ENCODE peak calls at places on chromosomes 3 and 15, in seven cellular contexts. One of them, this sample, is unnamed.

GRCh38 chr3:55203006-55203405 is 275.1 kb upstream of the LRTM1 start:
- DNase-seq in fibroblast of lung: peak
- DNase-seq in colonic mucosa: no peak
- DNase-seq in endothelial cell: no peak
- DNase-seq in psoas muscle: no peak
- DNase-seq in transverse colon: no peak
- DNase-seq in AG10803: peak
- DNase-seq in this sample: no peak

GRCh38 chr3:174101244-174101643 is 703.7 kb downstream of the NLGN1 start:
- DNase-seq in fibroblast of lung: no peak
- DNase-seq in colonic mucosa: no peak
- DNase-seq in endothelial cell: no peak
- DNase-seq in psoas muscle: no peak
- DNase-seq in transverse colon: no peak
- DNase-seq in AG10803: no peak
- DNase-seq in this sample: no peak

GRCh38 chr3:17973559-17973906 is 231.1 kb upstream of the TBC1D5 start:
- DNase-seq in fibroblast of lung: no peak
- DNase-seq in colonic mucosa: no peak
- DNase-seq in endothelial cell: no peak
- DNase-seq in psoas muscle: no peak
- DNase-seq in transverse colon: no peak
- DNase-seq in AG10803: no peak
- DNase-seq in this sample: no peak

GRCh38 chr15:56832125-56832524 is 86.3 kb upstream of the TCF12 start:
- DNase-seq in fibroblast of lung: peak
- DNase-seq in colonic mucosa: peak
- DNase-seq in endothelial cell: no peak
- DNase-seq in psoas muscle: peak
- DNase-seq in transverse colon: peak
- DNase-seq in AG10803: peak
- DNase-seq in this sample: no peak

GRCh38 chr3:39250116-39250747 is 29.6 kb downstream of the CX3CR1 start:
- DNase-seq in fibroblast of lung: no peak
- DNase-seq in colonic mucosa: no peak
- DNase-seq in endothelial cell: no peak
- DNase-seq in psoas muscle: no peak
- DNase-seq in transverse colon: no peak
- DNase-seq in AG10803: peak
- DNase-seq in this sample: no peak

GRCh38 chr3:99637381-99638111 is 848 bp upstream of the COL8A1 start:
- DNase-seq in fibroblast of lung: peak
- DNase-seq in colonic mucosa: no peak
- DNase-seq in endothelial cell: peak
- DNase-seq in psoas muscle: no peak
- DNase-seq in transverse colon: no peak
- DNase-seq in AG10803: peak
- DNase-seq in this sample: no peak

GRCh38 chr15:92092391-92092790 is 238.9 kb downstream of the SLCO3A1 start:
- DNase-seq in fibroblast of lung: no peak
- DNase-seq in colonic mucosa: no peak
- DNase-seq in endothelial cell: no peak
- DNase-seq in psoas muscle: no peak
- DNase-seq in transverse colon: no peak
- DNase-seq in AG10803: no peak
- DNase-seq in this sample: no peak

GRCh38 chr3:100002599-100003350 is 111.5 kb downstream of the FILIP1L start:
- DNase-seq in fibroblast of lung: peak
- DNase-seq in colonic mucosa: peak
- DNase-seq in endothelial cell: no peak
- DNase-seq in psoas muscle: no peak
- DNase-seq in transverse colon: peak
- DNase-seq in AG10803: peak
- DNase-seq in this sample: peak

GRCh38 chr3:145145461-145145860 is 1015.5 kb downstream of the PLOD2 start:
- DNase-seq in fibroblast of lung: no peak
- DNase-seq in colonic mucosa: no peak
- DNase-seq in endothelial cell: no peak
- DNase-seq in psoas muscle: no peak
- DNase-seq in transverse colon: no peak
- DNase-seq in AG10803: no peak
- DNase-seq in this sample: no peak

GRCh38 chr3:129535075-129535474 is 6.6 kb downstream of the RHO start:
- DNase-seq in fibroblast of lung: no peak
- DNase-seq in colonic mucosa: no peak
- DNase-seq in endothelial cell: no peak
- DNase-seq in psoas muscle: no peak
- DNase-seq in transverse colon: no peak
- DNase-seq in AG10803: no peak
- DNase-seq in this sample: no peak

GRCh38 chr15:38129531-38130199 is 123.0 kb upstream of the SPRED1 start:
- DNase-seq in fibroblast of lung: peak
- DNase-seq in colonic mucosa: peak
- DNase-seq in endothelial cell: no peak
- DNase-seq in psoas muscle: peak
- DNase-seq in transverse colon: peak
- DNase-seq in AG10803: peak
- DNase-seq in this sample: peak

GRCh38 chr3:62888180-62888579 is 13.0 kb upstream of the CADPS start:
- DNase-seq in fibroblast of lung: no peak
- DNase-seq in colonic mucosa: no peak
- DNase-seq in endothelial cell: no peak
- DNase-seq in psoas muscle: no peak
- DNase-seq in transverse colon: no peak
- DNase-seq in AG10803: no peak
- DNase-seq in this sample: no peak

GRCh38 chr3:154089416-154090115 is 31.6 kb upstream of the ARHGEF26 start:
- DNase-seq in fibroblast of lung: no peak
- DNase-seq in colonic mucosa: no peak
- DNase-seq in endothelial cell: no peak
- DNase-seq in psoas muscle: no peak
- DNase-seq in transverse colon: no peak
- DNase-seq in AG10803: no peak
- DNase-seq in this sample: no peak

GRCh38 chr3:9600597-9600996 is 47.0 kb upstream of the LHFPL4 start:
- DNase-seq in fibroblast of lung: peak
- DNase-seq in colonic mucosa: peak
- DNase-seq in endothelial cell: peak
- DNase-seq in psoas muscle: no peak
- DNase-seq in transverse colon: peak
- DNase-seq in AG10803: no peak
- DNase-seq in this sample: no peak

GRCh38 chr3:10772230-10773161 is 43.5 kb upstream of the SLC6A11 start:
- DNase-seq in fibroblast of lung: no peak
- DNase-seq in colonic mucosa: peak
- DNase-seq in endothelial cell: peak
- DNase-seq in psoas muscle: no peak
- DNase-seq in transverse colon: no peak
- DNase-seq in AG10803: peak
- DNase-seq in this sample: no peak

GRCh38 chr3:36911990-36912804 is 32.7 kb downstream of the TRANK1 start:
- DNase-seq in fibroblast of lung: peak
- DNase-seq in colonic mucosa: no peak
- DNase-seq in endothelial cell: no peak
- DNase-seq in psoas muscle: no peak
- DNase-seq in transverse colon: no peak
- DNase-seq in AG10803: peak
- DNase-seq in this sample: peak

GRCh38 chr15:90956551-90957104 is 1.9 kb downstream of the RCCD1 start:
- DNase-seq in fibroblast of lung: peak
- DNase-seq in colonic mucosa: peak
- DNase-seq in endothelial cell: peak
- DNase-seq in psoas muscle: peak
- DNase-seq in transverse colon: peak
- DNase-seq in AG10803: peak
- DNase-seq in this sample: no peak

GRCh38 chr3:194140520-194141414 is 4.8 kb downstream of the HES1 start:
- DNase-seq in fibroblast of lung: no peak
- DNase-seq in colonic mucosa: peak
- DNase-seq in endothelial cell: peak
- DNase-seq in psoas muscle: peak
- DNase-seq in transverse colon: peak
- DNase-seq in AG10803: peak
- DNase-seq in this sample: no peak

GRCh38 chr3:108471346-108471935 is 39.0 kb downstream of the MYH15 start:
- DNase-seq in fibroblast of lung: peak
- DNase-seq in colonic mucosa: no peak
- DNase-seq in endothelial cell: no peak
- DNase-seq in psoas muscle: no peak
- DNase-seq in transverse colon: no peak
- DNase-seq in AG10803: peak
- DNase-seq in this sample: no peak

GRCh38 chr15:69468241-69469121 is 15.9 kb downstream of the RPLP1 start:
- DNase-seq in fibroblast of lung: no peak
- DNase-seq in colonic mucosa: peak
- DNase-seq in endothelial cell: no peak
- DNase-seq in psoas muscle: no peak
- DNase-seq in transverse colon: peak
- DNase-seq in AG10803: no peak
- DNase-seq in this sample: no peak

GRCh38 chr3:56691165-56692000 is 8.3 kb upstream of the TASOR start:
- DNase-seq in fibroblast of lung: no peak
- DNase-seq in colonic mucosa: no peak
- DNase-seq in endothelial cell: no peak
- DNase-seq in psoas muscle: no peak
- DNase-seq in transverse colon: no peak
- DNase-seq in AG10803: peak
- DNase-seq in this sample: no peak

GRCh38 chr3:195821403-195822130 is 9.8 kb upstream of the MUC4 start:
- DNase-seq in fibroblast of lung: no peak
- DNase-seq in colonic mucosa: no peak
- DNase-seq in endothelial cell: no peak
- DNase-seq in psoas muscle: no peak
- DNase-seq in transverse colon: no peak
- DNase-seq in AG10803: no peak
- DNase-seq in this sample: no peak

GRCh38 chr15:93333826-93334225 is 244.8 kb upstream of the RGMA start:
- DNase-seq in fibroblast of lung: no peak
- DNase-seq in colonic mucosa: no peak
- DNase-seq in endothelial cell: peak
- DNase-seq in psoas muscle: no peak
- DNase-seq in transverse colon: no peak
- DNase-seq in AG10803: no peak
- DNase-seq in this sample: no peak

GRCh38 chr3:121621491-121621890 is 28.3 kb downstream of the FBXO40 start:
- DNase-seq in fibroblast of lung: no peak
- DNase-seq in colonic mucosa: no peak
- DNase-seq in endothelial cell: no peak
- DNase-seq in psoas muscle: no peak
- DNase-seq in transverse colon: no peak
- DNase-seq in AG10803: no peak
- DNase-seq in this sample: no peak

GRCh38 chr15:89030311-89030710 is 57.9 kb upstream of the ABHD2 start:
- DNase-seq in fibroblast of lung: no peak
- DNase-seq in colonic mucosa: no peak
- DNase-seq in endothelial cell: no peak
- DNase-seq in psoas muscle: no peak
- DNase-seq in transverse colon: no peak
- DNase-seq in AG10803: no peak
- DNase-seq in this sample: no peak

GRCh38 chr15:89038146-89038545 is 50.1 kb upstream of the ABHD2 start:
- DNase-seq in fibroblast of lung: no peak
- DNase-seq in colonic mucosa: no peak
- DNase-seq in endothelial cell: no peak
- DNase-seq in psoas muscle: no peak
- DNase-seq in transverse colon: no peak
- DNase-seq in AG10803: no peak
- DNase-seq in this sample: no peak

GRCh38 chr15:89035658-89036057 is 52.6 kb upstream of the ABHD2 start:
- DNase-seq in fibroblast of lung: no peak
- DNase-seq in colonic mucosa: no peak
- DNase-seq in endothelial cell: no peak
- DNase-seq in psoas muscle: no peak
- DNase-seq in transverse colon: no peak
- DNase-seq in AG10803: no peak
- DNase-seq in this sample: no peak

DNA sequence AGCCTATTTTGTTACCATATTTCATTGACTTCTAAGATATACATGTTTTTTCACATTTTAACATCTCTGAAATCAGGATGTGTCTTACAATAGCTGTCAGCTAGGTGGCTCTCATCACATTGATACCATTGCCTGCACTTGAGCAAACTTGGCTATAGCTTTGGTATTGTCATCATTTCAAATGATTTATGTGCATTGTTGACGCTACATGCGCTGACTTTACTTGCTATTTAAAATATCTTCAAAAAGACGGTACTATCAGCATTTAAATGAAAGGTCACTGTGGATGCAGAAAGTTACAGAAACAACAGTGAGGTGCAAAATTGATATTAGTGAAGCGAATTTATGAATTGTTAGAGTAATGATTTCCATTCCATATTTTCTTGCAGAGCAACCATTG is 54.0 kb upstream of the ABHD2 start:
- DNase-seq in fibroblast of lung: peak
- DNase-seq in colonic mucosa: no peak
- DNase-seq in endothelial cell: no peak
- DNase-seq in psoas muscle: no peak
- DNase-seq in transverse colon: no peak
- DNase-seq in AG10803: peak
- DNase-seq in this sample: no peak
- TF ChIP-seq CTCF in fibroblast of lung: peak
- TF ChIP-seq CTCF in colonic mucosa: no peak
- TF ChIP-seq CTCF in endothelial cell: no peak
- TF ChIP-seq CTCF in psoas muscle: peak
- TF ChIP-seq CTCF in transverse colon: no peak
- TF ChIP-seq CTCF in AG10803: peak
- TF ChIP-seq CTCF in this sample: peak

GRCh38 chr3:169041677-169042171 is 621.8 kb downstream of the MECOM start:
- DNase-seq in fibroblast of lung: peak
- DNase-seq in colonic mucosa: no peak
- DNase-seq in endothelial cell: no peak
- DNase-seq in psoas muscle: no peak
- DNase-seq in transverse colon: no peak
- DNase-seq in AG10803: peak
- DNase-seq in this sample: peak
- TF ChIP-seq CTCF in fibroblast of lung: peak
- TF ChIP-seq CTCF in colonic mucosa: peak
- TF ChIP-seq CTCF in endothelial cell: peak
- TF ChIP-seq CTCF in psoas muscle: peak
- TF ChIP-seq CTCF in transverse colon: peak
- TF ChIP-seq CTCF in AG10803: peak
- TF ChIP-seq CTCF in this sample: peak

DNA sequence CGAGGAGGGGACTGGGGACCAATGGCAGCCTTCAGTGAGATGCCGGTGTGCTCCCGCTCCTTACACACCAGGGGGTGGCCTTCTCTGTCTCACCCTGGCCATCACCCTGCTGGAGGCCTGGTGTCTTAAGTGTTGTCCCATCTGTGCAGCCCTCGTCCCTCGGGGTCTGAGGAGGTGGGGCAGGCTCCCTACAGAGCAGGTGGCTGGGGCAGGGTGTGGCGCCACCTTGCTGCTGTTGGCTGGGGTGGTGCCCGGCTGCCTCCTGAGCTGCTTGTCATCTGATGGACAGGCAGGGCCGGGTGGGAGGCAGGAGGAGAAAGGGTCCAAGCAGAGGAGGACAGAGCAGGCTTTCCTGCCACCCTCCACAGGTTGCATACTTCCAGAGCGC is 25.9 kb downstream of the PTPN23 start:
- DNase-seq in fibroblast of lung: no peak
- DNase-seq in colonic mucosa: no peak
- DNase-seq in endothelial cell: no peak
- DNase-seq in psoas muscle: no peak
- DNase-seq in transverse colon: no peak
- DNase-seq in AG10803: no peak
- DNase-seq in this sample: no peak
- TF ChIP-seq CTCF in fibroblast of lung: no peak
- TF ChIP-seq CTCF in colonic mucosa: no peak
- TF ChIP-seq CTCF in endothelial cell: no peak
- TF ChIP-seq CTCF in psoas muscle: no peak
- TF ChIP-seq CTCF in transverse colon: no peak
- TF ChIP-seq CTCF in AG10803: no peak
- TF ChIP-seq CTCF in this sample: no peak

GRCh38 chr3:141854559-141854958 is 21.9 kb upstream of the ATP1B3 start:
- DNase-seq in fibroblast of lung: no peak
- DNase-seq in colonic mucosa: no peak
- DNase-seq in endothelial cell: no peak
- DNase-seq in psoas muscle: no peak
- DNase-seq in transverse colon: no peak
- DNase-seq in AG10803: no peak
- DNase-seq in this sample: no peak
- TF ChIP-seq CTCF in fibroblast of lung: no peak
- TF ChIP-seq CTCF in colonic mucosa: no peak
- TF ChIP-seq CTCF in endothelial cell: no peak
- TF ChIP-seq CTCF in psoas muscle: no peak
- TF ChIP-seq CTCF in transverse colon: no peak
- TF ChIP-seq CTCF in AG10803: no peak
- TF ChIP-seq CTCF in this sample: no peak

This sample was measured in AG09319.